ENCODE peak calls at places on chromosome 12, in seven cellular contexts. D, E, X, F, Z, V and N are unnamed samples.

GRCh38 chr12:98262886-98263285 is 252.5 kb upstream of the TMPO start:
- DNase-seq in D (no peak), E (no peak), X (no peak), F (no peak), Z (no peak), V (no peak), N (no peak)

GRCh38 chr12:54932691-54933090 is 51.9 kb downstream of the TESPA1 start:
- DNase-seq in D (no peak), E (no peak), X (no peak), F (no peak), Z (no peak), V (no peak), N (no peak)

GRCh38 chr12:62260733-62261683 is 804 bp downstream of the USP15 start:
- DNase-seq in D (peak; percentile 68), E (no peak), X (no peak), F (no peak), Z (no peak), V (peak; percentile 90), N (peak; percentile 21)

GRCh38 chr12:57738661-57739237 is at the start of gene AGAP2:
- DNase-seq in D (no peak), E (no peak), X (no peak), F (no peak), Z (no peak), V (no peak), N (no peak)

GRCh38 chr12:117473856-117474255 is 112.4 kb upstream of the NOS1 start:
- DNase-seq in D (no peak), E (no peak), X (no peak), F (no peak), Z (no peak), V (no peak), N (no peak)

GRCh38 chr12:126084480-126084879 is 1019.2 kb downstream of the AACS start:
- DNase-seq in D (no peak), E (no peak), X (no peak), F (no peak), Z (no peak), V (no peak), N (no peak)

GRCh38 chr12:96047621-96048211 is 12.3 kb upstream of the LTA4H start:
- DNase-seq in D (peak; percentile 81), E (no peak), X (no peak), F (no peak), Z (peak; percentile 71), V (peak; percentile 71), N (no peak)

GRCh38 chr12:11959117-11959823 is 111.5 kb upstream of the BCL2L14 start:
- DNase-seq in D (no peak), E (no peak), X (no peak), F (no peak), Z (no peak), V (no peak), N (no peak)

GRCh38 chr12:27083861-27084271 is 1.5 kb upstream of the C12orf71 start:
- DNase-seq in D (no peak), E (no peak), X (no peak), F (peak; percentile 20), Z (no peak), V (no peak), N (no peak)

GRCh38 chr12:28802706-28803438 is 346.2 kb upstream of the FAR2 start:
- DNase-seq in D (no peak), E (no peak), X (no peak), F (no peak), Z (no peak), V (no peak), N (no peak)

GRCh38 chr12:56661560-56661959 is 15.8 kb upstream of the ATP5F1B start:
- DNase-seq in D (peak; percentile 2), E (no peak), X (no peak), F (no peak), Z (no peak), V (no peak), N (no peak)

GRCh38 chr12:64883264-64884163 is 59.1 kb downstream of the TBC1D30 start:
- DNase-seq in D (no peak), E (no peak), X (no peak), F (no peak), Z (no peak), V (no peak), N (no peak)

GRCh38 chr12:117143008-117143532 is 43.9 kb upstream of the TESC start:
- DNase-seq in D (peak; percentile 64), E (no peak), X (no peak), F (no peak), Z (no peak), V (no peak), N (no peak)

GRCh38 chr12:69067713-69068112 is 134.7 kb upstream of the CPM start:
- DNase-seq in D (no peak), E (no peak), X (no peak), F (no peak), Z (no peak), V (no peak), N (no peak)

GRCh38 chr12:116969615-116970575 is 59.1 kb downstream of the FBXW8 start:
- DNase-seq in D (no peak), E (no peak), X (peak; percentile 72), F (peak; percentile 44), Z (no peak), V (no peak), N (no peak)

GRCh38 chr12:78192979-78193378 is 362.3 kb downstream of the NAV3 start:
- DNase-seq in D (no peak), E (no peak), X (no peak), F (no peak), Z (no peak), V (no peak), N (no peak)

GRCh38 chr12:58496411-58496810 is 423.9 kb downstream of the LRIG3 start:
- DNase-seq in D (no peak), E (no peak), X (no peak), F (no peak), Z (no peak), V (no peak), N (no peak)

GRCh38 chr12:20444595-20445170 is 76.3 kb downstream of the PDE3A start:
- DNase-seq in D (no peak), E (no peak), X (no peak), F (no peak), Z (no peak), V (no peak), N (no peak)

GRCh38 chr12:56884421-56884820 is 49.8 kb downstream of the SDR9C7 start:
- DNase-seq in D (no peak), E (no peak), X (no peak), F (no peak), Z (no peak), V (no peak), N (no peak)

GRCh38 chr12:115763376-115763775 is 514.1 kb downstream of the MED13L start:
- DNase-seq in D (no peak), E (no peak), X (no peak), F (no peak), Z (no peak), V (no peak), N (no peak)

GRCh38 chr12:6187948-6188793 is 12.0 kb upstream of the CD9 start:
- DNase-seq in D (no peak), E (no peak), X (no peak), F (no peak), Z (no peak), V (no peak), N (no peak)
- TF ChIP-seq CTCF in D (no peak), E (no peak), X (no peak), F (no peak), Z (no peak), V (no peak), N (no peak)

GRCh38 chr12:10241781-10242180 is 29.1 kb downstream of the GABARAPL1 start:
- DNase-seq in D (no peak), E (no peak), X (no peak), F (no peak), Z (no peak), V (no peak), N (no peak)

GRCh38 chr12:10242539-10242938 is 29.9 kb downstream of the GABARAPL1 start:
- DNase-seq in D (no peak), E (no peak), X (no peak), F (no peak), Z (no peak), V (no peak), N (no peak)

GRCh38 chr12:10243803-10244520 is 31.3 kb downstream of the GABARAPL1 start:
- DNase-seq in D (no peak), E (no peak), X (no peak), F (no peak), Z (no peak), V (peak; percentile 44), N (no peak)

GRCh38 chr12:10236720-10237119 is 24.0 kb downstream of the GABARAPL1 start:
- DNase-seq in D (no peak), E (no peak), X (no peak), F (no peak), Z (no peak), V (no peak), N (no peak)

GRCh38 chr12:10241276-10241675 is 28.6 kb downstream of the GABARAPL1 start:
- DNase-seq in D (no peak), E (no peak), X (no peak), F (no peak), Z (no peak), V (no peak), N (no peak)
- H3K27ac ChIP-seq in D (no peak overlapping the region), E (no peak overlapping the region), X (no peak overlapping the region), F (no peak overlapping the region), Z (no peak overlapping the region), V (peak overlapping the region; percentile 5), N (no peak overlapping the region)

GRCh38 chr12:18864900-18865561 is 127.1 kb downstream of the CAPZA3 start:
- DNase-seq in D (no peak), E (no peak), X (no peak), F (no peak), Z (no peak), V (no peak), N (no peak)

GRCh38 chr12:18863769-18864500 is 126.0 kb downstream of the CAPZA3 start:
- DNase-seq in D (no peak), E (no peak), X (no peak), F (no peak), Z (no peak), V (no peak), N (no peak)

GRCh38 chr12:18857656-18858055 is 119.7 kb downstream of the CAPZA3 start:
- DNase-seq in D (no peak), E (no peak), X (no peak), F (no peak), Z (no peak), V (no peak), N (no peak)

GRCh38 chr12:18859400-18859799 is 121.5 kb downstream of the CAPZA3 start:
- DNase-seq in D (no peak), E (no peak), X (no peak), F (no peak), Z (no peak), V (no peak), N (no peak)

DNA sequence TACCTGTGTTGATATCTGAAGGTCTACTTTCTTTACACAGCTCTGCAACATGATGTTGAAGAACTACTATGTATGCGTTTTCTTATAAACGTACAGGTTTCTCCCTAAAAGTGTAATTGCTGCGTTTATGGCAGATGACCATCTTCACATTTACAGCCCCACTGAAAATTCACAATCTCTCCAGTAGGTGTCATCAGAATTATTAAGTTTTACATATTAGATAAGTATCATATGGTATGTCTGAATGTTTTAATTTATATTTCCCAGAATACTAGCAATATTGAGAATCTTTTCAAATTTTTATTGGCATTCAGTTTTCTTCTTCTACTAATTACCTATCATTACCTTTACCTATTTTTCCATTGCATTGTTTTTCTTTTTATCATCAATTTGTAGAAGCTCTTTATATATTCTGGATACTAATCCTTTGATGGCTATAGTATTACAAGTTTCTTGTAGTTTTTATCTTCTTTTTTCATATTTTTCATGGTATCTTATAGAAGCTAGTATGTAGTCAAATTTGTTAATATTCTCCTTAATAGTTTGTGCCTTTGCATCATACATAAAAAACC is 123.5 kb downstream of the CAPZA3 start:
- DNase-seq in D (no peak), E (no peak), X (no peak), F (no peak), Z (no peak), V (no peak), N (no peak)
- TF ChIP-seq CTCF in D (peak; percentile 60), E (peak; percentile 17), X (peak; percentile 34), F (no peak), Z (peak; percentile 68), V (peak; percentile 14), N (peak; percentile 32)

GRCh38 chr12:107251288-107251687 is 157.9 kb upstream of the CRY1 start:
- DNase-seq in D (no peak), E (no peak), X (no peak), F (no peak), Z (no peak), V (no peak), N (no peak)
- H3K27ac ChIP-seq in D (no peak overlapping the region), E (no peak overlapping the region), X (no peak overlapping the region), F (no peak overlapping the region), Z (no peak overlapping the region), V (no peak overlapping the region), N (no peak overlapping the region)